ENCODE peak calls at places on chromosomes 6 and 20, in ten cellular contexts. Z is stimulated activated CD4-positive, alpha-beta T cell treated with anti-CD3 and anti-CD28 coated beads, Interleukin-1b, Interleukin-23, amount 100 ng/mL, for 1 hour; I is fibroblast of pulmonary artery; G is EL; C is effector memory CD4-positive, alpha-beta T cell; K is PC-9; L is endothelial cell; P is CD8-positive, alpha-beta T cell; U is iris pigment epithelial cell; D is AG09319. S is an unnamed sample.
A peak's percentile ranks its signal among the peaks of the same experiment; 100 is the strongest.

GRCh38 chr6:160161647-160161986 is 40.0 kb downstream of the SLC22A1 start:
- DNase-seq in U (no peak), I (no peak), L (no peak), C (no peak), Z (no peak), P (no peak), D (no peak), K (no peak), G (no peak), S (no peak)

GRCh38 chr20:52236292-52236691 is 44.7 kb upstream of the ZFP64 start:
- DNase-seq in P (no peak), U (no peak), K (no peak), C (no peak), I (no peak), L (no peak), G (no peak), D (no peak), Z (no peak), S (no peak)

GRCh38 chr6:143400258-143401059 is 50.0 kb downstream of the ADAT2 start:
- DNase-seq in D (no peak), Z (no peak), C (no peak), G (no peak), U (no peak), K (peak; percentile 52), I (peak; percentile 23), P (no peak), L (no peak), S (no peak)

GRCh38 chr6:129583864-129584263 is 126.1 kb downstream of the ARHGAP18 start:
- DNase-seq in P (no peak), L (no peak), Z (no peak), K (no peak), U (no peak), C (no peak), G (no peak), I (no peak), D (no peak), S (no peak)

GRCh38 chr6:163335671-163336545 is 78.6 kb upstream of the QKI start:
- DNase-seq in L (peak; percentile 86), U (peak; percentile 12), K (no peak), P (no peak), D (no peak), I (peak; percentile 43), C (no peak), G (no peak), Z (no peak), S (no peak)

GRCh38 chr20:44002861-44003260 is 88.2 kb downstream of the TOX2 start:
- DNase-seq in P (no peak), D (no peak), L (no peak), Z (no peak), C (no peak), U (no peak), I (no peak), K (no peak), G (no peak), S (peak; percentile 23)

GRCh38 chr6:11921017-11921438 is 91.1 kb upstream of the HIVEP1 start:
- DNase-seq in U (peak; percentile 92), C (no peak), I (peak; percentile 88), L (no peak), D (peak; percentile 80), Z (no peak), K (peak; percentile 85), P (no peak), G (peak; percentile 96), S (peak; percentile 97)

GRCh38 chr6:33578588-33579011 is 1.5 kb downstream of the BAK1 start:
- DNase-seq in Z (no peak), D (no peak), G (no peak), I (no peak), U (no peak), K (no peak), P (no peak), L (no peak), C (no peak), S (no peak)

GRCh38 chr6:11354019-11354418 is 121.6 kb upstream of the NEDD9 start:
- DNase-seq in C (no peak), D (no peak), P (no peak), G (peak; percentile 12), Z (no peak), I (peak; percentile 96), K (no peak), L (peak; percentile 11), U (peak; percentile 66), S (no peak)

GRCh38 chr20:64035933-64036345 is at the start of gene C20orf204:
- DNase-seq in C (no peak), K (no peak), U (no peak), D (no peak), G (no peak), I (no peak), L (no peak), Z (no peak), P (no peak), S (no peak)

GRCh38 chr20:57756213-57756612 is 46.4 kb upstream of the PMEPA1 start:
- DNase-seq in D (no peak), P (no peak), U (no peak), L (no peak), K (no peak), G (no peak), C (no peak), I (no peak), Z (no peak), S (peak; percentile 26)

GRCh38 chr6:1518855-1519254 is 90.9 kb upstream of the FOXC1 start:
- DNase-seq in U (no peak), Z (no peak), G (no peak), L (no peak), C (no peak), I (no peak), K (no peak), D (no peak), P (no peak), S (peak; percentile 8)

GRCh38 chr20:46698788-46699187 is 9.5 kb upstream of the TP53RK start:
- DNase-seq in U (no peak), Z (no peak), I (no peak), D (no peak), G (peak; percentile 14), P (no peak), C (no peak), L (no peak), K (peak; percentile 26), S (no peak)

GRCh38 chr6:136737343-136738177 is 54.7 kb downstream of the MAP3K5 start:
- DNase-seq in I (peak; percentile 94), Z (no peak), G (peak; percentile 14), L (no peak), C (no peak), K (no peak), P (no peak), U (peak; percentile 81), D (peak; percentile 57), S (no peak)

GRCh38 chr20:63377256-63378114 is 16.3 kb upstream of the CHRNA4 start:
- DNase-seq in G (no peak), P (no peak), C (no peak), L (no peak), D (no peak), I (no peak), Z (no peak), U (no peak), K (no peak), S (no peak)

GRCh38 chr20:20215976-20216727 is 151.8 kb upstream of the INSM1 start:
- DNase-seq in K (no peak), D (no peak), I (no peak), L (no peak), C (no peak), U (no peak), Z (no peak), P (peak; percentile 23), G (no peak), S (no peak)

GRCh38 chr6:41723178-41723935 is 12.1 kb downstream of the TFEB start:
- DNase-seq in G (peak; percentile 93), K (peak; percentile 69), D (peak; percentile 50), C (no peak), I (peak; percentile 95), Z (no peak), P (peak; percentile 6), L (no peak), U (peak; percentile 97), S (peak; percentile 89)

GRCh38 chr6:124968401-124968800 is 6.2 kb downstream of the RNF217 start:
- DNase-seq in C (no peak), P (no peak), D (no peak), K (no peak), Z (no peak), U (peak; percentile 37), I (no peak), G (peak; percentile 48), L (no peak), S (no peak)

GRCh38 chr6:25363429-25363828 is 84.3 kb downstream of the CARMIL1 start:
- DNase-seq in L (no peak), K (no peak), I (no peak), U (no peak), Z (no peak), P (no peak), G (no peak), C (no peak), D (no peak), S (no peak)

GRCh38 chr20:17680836-17681740 is 954 bp downstream of the RRBP1 start:
- DNase-seq in U (peak; percentile 77), L (peak; percentile 93), G (peak; percentile 74), P (peak; percentile 72), I (peak; percentile 74), D (peak; percentile 37), C (peak; percentile 59), Z (peak; percentile 34), K (peak; percentile 40), S (peak; percentile 86)

GRCh38 chr6:129691043-129691640 is 18.8 kb downstream of the ARHGAP18 start:
- DNase-seq in C (no peak), P (no peak), Z (no peak), D (no peak), G (no peak), U (no peak), K (no peak), I (no peak), L (no peak), S (no peak)

GRCh38 chr6:106223300-106223930 is 102.1 kb downstream of the ATG5 start:
- DNase-seq in K (peak; percentile 63), I (peak; percentile 85), U (peak; percentile 77), Z (peak; percentile 39), D (peak; percentile 56), L (peak; percentile 57), C (peak; percentile 34), P (peak; percentile 47), G (peak; percentile 73), S (no peak)

GRCh38 chr20:50120935-50121693 is 8.2 kb upstream of the UBE2V1 start:
- DNase-seq in C (peak; percentile 38), L (peak; percentile 53), I (peak; percentile 72), Z (peak; percentile 31), K (peak; percentile 66), D (no peak), P (peak; percentile 56), U (peak; percentile 41), G (peak; percentile 62), S (peak; percentile 81)

GRCh38 chr6:149963462-149964242 is at the start of gene ULBP1:
- DNase-seq in U (peak; percentile 67), Z (no peak), P (peak; percentile 44), C (peak; percentile 55), I (peak; percentile 84), D (peak; percentile 63), G (peak; percentile 94), L (peak; percentile 88), K (peak; percentile 50), S (peak; percentile 93)

GRCh38 chr20:33415948-33416347 is 14.6 kb upstream of the CDK5RAP1 start:
- DNase-seq in L (peak; percentile 48), U (peak; percentile 34), C (no peak), P (no peak), G (peak; percentile 39), D (no peak), Z (no peak), K (no peak), I (peak; percentile 54), S (peak; percentile 67)

GRCh38 chr6:40394381-40394780 is 192.8 kb downstream of the LRFN2 start:
- DNase-seq in P (no peak), L (no peak), I (no peak), D (no peak), Z (no peak), C (no peak), G (no peak), K (no peak), U (no peak), S (no peak)

GRCh38 chr20:2206957-2207769 is 88.6 kb upstream of the TGM3 start:
- DNase-seq in Z (no peak), P (peak; percentile 25), G (peak; percentile 76), L (peak; percentile 89), D (no peak), I (peak; percentile 61), U (peak; percentile 43), K (no peak), C (no peak), S (peak; percentile 93)

GRCh38 chr20:22489614-22490286 is 94.6 kb downstream of the FOXA2 start:
- DNase-seq in L (no peak), P (no peak), U (no peak), C (no peak), G (no peak), I (no peak), Z (no peak), K (no peak), D (no peak), S (no peak)

S was measured in islet precursor cell.